ENCODE peak calls at places on chromosome 10, in five cellular contexts. M is central memory CD4-positive, alpha-beta T cell; P is psoas muscle; K is NCI-H2171 treated with DMSO at 0.1 percent for 48 hours; Y is coronary artery. O is an unnamed sample.

GRCh38 chr10:79081353-79082034 is 12.7 kb downstream of the ZMIZ1 start:
- DNase-seq in M (no peak), P (peak; percentile 92), K (no peak), Y (no peak), O (peak; percentile 86)

GRCh38 chr10:13483951-13484350 is 44.9 kb downstream of the BEND7 start:
- DNase-seq in M (no peak), P (no peak), K (no peak), Y (no peak), O (no peak)

GRCh38 chr10:133015321-133015720 is 72.4 kb upstream of the ADGRA1 start:
- DNase-seq in M (no peak), P (no peak), K (no peak), Y (no peak), O (no peak)

GRCh38 chr10:91901784-91902677 is 7.3 kb downstream of the FGFBP3 start:
- DNase-seq in M (peak; percentile 26), P (no peak), K (no peak), Y (no peak), O (peak; percentile 67)

GRCh38 chr10:81680374-81680773 is 194.6 kb upstream of the NRG3 start:
- DNase-seq in M (no peak), P (no peak), K (no peak), Y (no peak), O (no peak)

GRCh38 chr10:4813496-4813895 is 12.5 kb upstream of the AKR1E2 start:
- DNase-seq in M (no peak), P (no peak), K (no peak), Y (no peak), O (no peak)

GRCh38 chr10:102433619-102434046 is 1.3 kb upstream of the CUEDC2 start:
- DNase-seq in M (no peak), P (no peak), K (no peak), Y (no peak), O (no peak)

GRCh38 chr10:21174670-21175495 is 277.8 kb upstream of the NEBL start:
- DNase-seq in M (no peak), P (no peak), K (no peak), Y (no peak), O (no peak)

GRCh38 chr10:72079356-72079755 is 9.0 kb downstream of the SPOCK2 start:
- DNase-seq in M (peak; percentile 70), P (peak; percentile 39), K (peak; percentile 75), Y (no peak), O (no peak)

GRCh38 chr10:78684954-78685353 is 383.8 kb upstream of the ZMIZ1 start:
- DNase-seq in M (no peak), P (no peak), K (peak; percentile 4), Y (no peak), O (no peak)

GRCh38 chr10:47294501-47294900 is 5.5 kb upstream of the GDF10 start:
- DNase-seq in M (no peak), P (no peak), K (no peak), Y (peak; percentile 28), O (no peak)

GRCh38 chr10:129120441-129120840 is 346.6 kb upstream of the MGMT start:
- DNase-seq in M (no peak), P (no peak), K (no peak), Y (no peak), O (no peak)

GRCh38 chr10:101888251-101888949 is 44.8 kb upstream of the KCNIP2 start:
- DNase-seq in M (no peak), P (no peak), K (no peak), Y (no peak), O (no peak)

GRCh38 chr10:124386186-124387077 is 32.3 kb downstream of the OAT start:
- DNase-seq in M (no peak), P (no peak), K (no peak), Y (peak; percentile 69), O (no peak)

GRCh38 chr10:92849576-92850090 is 1.3 kb downstream of the EXOC6 start:
- DNase-seq in M (no peak), P (no peak), K (no peak), Y (no peak), O (no peak)

GRCh38 chr10:128915630-128916029 is 551.4 kb upstream of the MGMT start:
- DNase-seq in M (no peak), P (no peak), K (no peak), Y (no peak), O (no peak)

GRCh38 chr10:78752708-78753107 is 316.1 kb upstream of the ZMIZ1 start:
- DNase-seq in M (no peak), P (no peak), K (no peak), Y (no peak), O (peak; percentile 32)

GRCh38 chr10:121096617-121097431 is 245.7 kb downstream of the WDR11 start:
- DNase-seq in M (no peak), P (no peak), K (no peak), Y (no peak), O (no peak)

GRCh38 chr10:133457100-133457841 is 3.5 kb downstream of the SCART1 start:
- DNase-seq in M (no peak), P (peak; percentile 47), K (no peak), Y (peak; percentile 67), O (no peak)

GRCh38 chr10:102410427-102411073 is 8.0 kb downstream of the PSD start:
- DNase-seq in M (peak; percentile 47), P (no peak), K (no peak), Y (no peak), O (no peak)

GRCh38 chr10:123135415-123136141 is at the start of gene HMX3:
- DNase-seq in M (peak; percentile 45), P (no peak), K (peak; percentile 28), Y (no peak), O (no peak)

GRCh38 chr10:124649209-124649608 is 95.0 kb downstream of the FAM53B start:
- DNase-seq in M (no peak), P (no peak), K (no peak), Y (no peak), O (no peak)

GRCh38 chr10:7767209-7767608 is 20.6 kb downstream of the KIN start:
- DNase-seq in M (no peak), P (no peak), K (no peak), Y (no peak), O (peak; percentile 36)

GRCh38 chr10:36474456-36474855 is 650.9 kb upstream of the ANKRD30A start:
- DNase-seq in M (no peak), P (no peak), K (no peak), Y (no peak), O (no peak)

GRCh38 chr10:28551086-28551485 is 18.2 kb downstream of the WAC start:
- DNase-seq in M (no peak), P (no peak), K (no peak), Y (no peak), O (no peak)

GRCh38 chr10:101489355-101489754 is 98.7 kb downstream of the POLL start:
- DNase-seq in M (no peak), P (no peak), K (peak; percentile 32), Y (no peak), O (no peak)

GRCh38 chr10:124252097-124252715 is 158.8 kb upstream of the CHST15 start:
- DNase-seq in M (no peak), P (no peak), K (no peak), Y (peak; percentile 49), O (no peak)

GRCh38 chr10:12637649-12638048 is 288.3 kb downstream of the CAMK1D start:
- DNase-seq in M (no peak), P (no peak), K (peak; percentile 76), Y (no peak), O (no peak)

O was measured in hepatic stellate cell.